ENCODE peak calls at places on chromosome 11, in nine cellular contexts. One of them, this sample, is unnamed.

GRCh38 chr11:128582496-128583366 is 4.6 kb downstream of the ETS1 start:
- DNase-seq in OCI-M1: no peak
- DNase-seq in body of pancreas: no peak
- DNase-seq in hepatic stellate cell: peak
- DNase-seq in Calu3: no peak
- DNase-seq in iris pigment epithelial cell: peak
- DNase-seq in endothelial cell: no peak
- DNase-seq in cerebellar cortex: no peak
- DNase-seq in heart right ventricle: peak
- DNase-seq in this sample: no peak

GRCh38 chr11:8756201-8756600 is 73.6 kb downstream of the RPL27A start:
- DNase-seq in OCI-M1: no peak
- DNase-seq in cerebellar cortex: no peak
- DNase-seq in Calu3: no peak
- DNase-seq in iris pigment epithelial cell: peak
- DNase-seq in endothelial cell: no peak
- DNase-seq in hepatic stellate cell: no peak
- DNase-seq in heart right ventricle: no peak
- DNase-seq in body of pancreas: peak
- DNase-seq in this sample: no peak

GRCh38 chr11:35484435-35484834 is 41.0 kb downstream of the PAMR1 start:
- DNase-seq in iris pigment epithelial cell: peak
- DNase-seq in hepatic stellate cell: no peak
- DNase-seq in endothelial cell: no peak
- DNase-seq in OCI-M1: no peak
- DNase-seq in heart right ventricle: no peak
- DNase-seq in Calu3: no peak
- DNase-seq in body of pancreas: no peak
- DNase-seq in cerebellar cortex: no peak
- DNase-seq in this sample: no peak

GRCh38 chr11:10758959-10759358 is 7.9 kb downstream of the CTR9 start:
- DNase-seq in iris pigment epithelial cell: no peak
- DNase-seq in Calu3: no peak
- DNase-seq in hepatic stellate cell: no peak
- DNase-seq in heart right ventricle: no peak
- DNase-seq in endothelial cell: no peak
- DNase-seq in body of pancreas: no peak
- DNase-seq in OCI-M1: peak
- DNase-seq in cerebellar cortex: no peak
- DNase-seq in this sample: no peak

GRCh38 chr11:64492561-64492960 is 98.5 kb upstream of the SLC22A12 start:
- DNase-seq in hepatic stellate cell: no peak
- DNase-seq in OCI-M1: peak
- DNase-seq in Calu3: no peak
- DNase-seq in cerebellar cortex: no peak
- DNase-seq in body of pancreas: no peak
- DNase-seq in iris pigment epithelial cell: no peak
- DNase-seq in endothelial cell: no peak
- DNase-seq in heart right ventricle: no peak
- DNase-seq in this sample: no peak

GRCh38 chr11:111977141-111978027 is 40.2 kb downstream of the DIXDC1 start:
- DNase-seq in endothelial cell: peak
- DNase-seq in Calu3: peak
- DNase-seq in OCI-M1: no peak
- DNase-seq in iris pigment epithelial cell: peak
- DNase-seq in heart right ventricle: peak
- DNase-seq in body of pancreas: peak
- DNase-seq in hepatic stellate cell: peak
- DNase-seq in cerebellar cortex: peak
- DNase-seq in this sample: peak

GRCh38 chr11:114291847-114292680 is 4.1 kb upstream of the NNMT start:
- DNase-seq in Calu3: no peak
- DNase-seq in cerebellar cortex: no peak
- DNase-seq in hepatic stellate cell: peak
- DNase-seq in OCI-M1: peak
- DNase-seq in body of pancreas: no peak
- DNase-seq in endothelial cell: no peak
- DNase-seq in heart right ventricle: no peak
- DNase-seq in iris pigment epithelial cell: peak
- DNase-seq in this sample: no peak

GRCh38 chr11:69716891-69717747 is 13.3 kb upstream of the FGF19 start:
- DNase-seq in body of pancreas: no peak
- DNase-seq in Calu3: no peak
- DNase-seq in hepatic stellate cell: no peak
- DNase-seq in OCI-M1: no peak
- DNase-seq in cerebellar cortex: no peak
- DNase-seq in heart right ventricle: no peak
- DNase-seq in endothelial cell: no peak
- DNase-seq in iris pigment epithelial cell: no peak
- DNase-seq in this sample: no peak

GRCh38 chr11:8593935-8594909 is at the start of gene STK33:
- DNase-seq in OCI-M1: no peak
- DNase-seq in iris pigment epithelial cell: peak
- DNase-seq in Calu3: peak
- DNase-seq in cerebellar cortex: peak
- DNase-seq in body of pancreas: peak
- DNase-seq in hepatic stellate cell: no peak
- DNase-seq in endothelial cell: peak
- DNase-seq in heart right ventricle: peak
- DNase-seq in this sample: peak

GRCh38 chr11:119266517-119267255 is 50.2 kb downstream of the MCAM start:
- DNase-seq in OCI-M1: no peak
- DNase-seq in cerebellar cortex: no peak
- DNase-seq in heart right ventricle: no peak
- DNase-seq in endothelial cell: no peak
- DNase-seq in body of pancreas: no peak
- DNase-seq in iris pigment epithelial cell: no peak
- DNase-seq in Calu3: no peak
- DNase-seq in hepatic stellate cell: no peak
- DNase-seq in this sample: no peak

GRCh38 chr11:9574806-9575530 is 1.5 kb downstream of the WEE1 start:
- DNase-seq in OCI-M1: peak
- DNase-seq in body of pancreas: peak
- DNase-seq in heart right ventricle: peak
- DNase-seq in hepatic stellate cell: peak
- DNase-seq in endothelial cell: peak
- DNase-seq in Calu3: peak
- DNase-seq in cerebellar cortex: peak
- DNase-seq in iris pigment epithelial cell: peak
- DNase-seq in this sample: peak

GRCh38 chr11:45534132-45534531 is 131.3 kb downstream of the CHST1 start:
- DNase-seq in hepatic stellate cell: no peak
- DNase-seq in cerebellar cortex: no peak
- DNase-seq in OCI-M1: no peak
- DNase-seq in Calu3: no peak
- DNase-seq in iris pigment epithelial cell: no peak
- DNase-seq in body of pancreas: no peak
- DNase-seq in endothelial cell: no peak
- DNase-seq in heart right ventricle: no peak
- DNase-seq in this sample: no peak

GRCh38 chr11:729492-730074 is 17.7 kb upstream of the TALDO1 start:
- DNase-seq in heart right ventricle: no peak
- DNase-seq in cerebellar cortex: no peak
- DNase-seq in endothelial cell: no peak
- DNase-seq in body of pancreas: no peak
- DNase-seq in iris pigment epithelial cell: no peak
- DNase-seq in OCI-M1: no peak
- DNase-seq in hepatic stellate cell: no peak
- DNase-seq in Calu3: no peak
- DNase-seq in this sample: no peak

GRCh38 chr11:74085542-74085892 is 76.6 kb upstream of the UCP3 start:
- DNase-seq in iris pigment epithelial cell: peak
- DNase-seq in hepatic stellate cell: no peak
- DNase-seq in body of pancreas: no peak
- DNase-seq in endothelial cell: no peak
- DNase-seq in heart right ventricle: no peak
- DNase-seq in OCI-M1: peak
- DNase-seq in cerebellar cortex: no peak
- DNase-seq in Calu3: no peak
- DNase-seq in this sample: peak

GRCh38 chr11:72972541-72973128 is 158.4 kb downstream of the ATG16L2 start:
- DNase-seq in iris pigment epithelial cell: peak
- DNase-seq in Calu3: no peak
- DNase-seq in OCI-M1: no peak
- DNase-seq in hepatic stellate cell: peak
- DNase-seq in heart right ventricle: no peak
- DNase-seq in cerebellar cortex: no peak
- DNase-seq in endothelial cell: no peak
- DNase-seq in body of pancreas: no peak
- DNase-seq in this sample: no peak

GRCh38 chr11:59923813-59924212 is 14.4 kb upstream of the OOSP1 start:
- DNase-seq in Calu3: no peak
- DNase-seq in OCI-M1: peak
- DNase-seq in body of pancreas: no peak
- DNase-seq in cerebellar cortex: no peak
- DNase-seq in hepatic stellate cell: no peak
- DNase-seq in iris pigment epithelial cell: no peak
- DNase-seq in endothelial cell: peak
- DNase-seq in heart right ventricle: no peak
- DNase-seq in this sample: no peak

GRCh38 chr11:40797981-40798380 is 661.5 kb downstream of the LRRC4C start:
- DNase-seq in endothelial cell: no peak
- DNase-seq in hepatic stellate cell: no peak
- DNase-seq in body of pancreas: no peak
- DNase-seq in iris pigment epithelial cell: peak
- DNase-seq in OCI-M1: no peak
- DNase-seq in heart right ventricle: no peak
- DNase-seq in Calu3: no peak
- DNase-seq in cerebellar cortex: peak
- DNase-seq in this sample: no peak

GRCh38 chr11:130916910-130917309 is 631 bp upstream of the SNX19 start:
- DNase-seq in cerebellar cortex: peak
- DNase-seq in body of pancreas: no peak
- DNase-seq in iris pigment epithelial cell: no peak
- DNase-seq in heart right ventricle: no peak
- DNase-seq in hepatic stellate cell: no peak
- DNase-seq in OCI-M1: no peak
- DNase-seq in Calu3: no peak
- DNase-seq in endothelial cell: no peak
- DNase-seq in this sample: no peak

GRCh38 chr11:131951146-131951545 is 580.7 kb downstream of the NTM start:
- DNase-seq in Calu3: no peak
- DNase-seq in heart right ventricle: no peak
- DNase-seq in cerebellar cortex: peak
- DNase-seq in OCI-M1: no peak
- DNase-seq in iris pigment epithelial cell: no peak
- DNase-seq in hepatic stellate cell: no peak
- DNase-seq in endothelial cell: no peak
- DNase-seq in body of pancreas: no peak
- DNase-seq in this sample: no peak

GRCh38 chr11:86116386-86116726 is 47.5 kb upstream of the PICALM start:
- DNase-seq in heart right ventricle: no peak
- DNase-seq in endothelial cell: no peak
- DNase-seq in body of pancreas: no peak
- DNase-seq in Calu3: peak
- DNase-seq in hepatic stellate cell: peak
- DNase-seq in iris pigment epithelial cell: peak
- DNase-seq in OCI-M1: no peak
- DNase-seq in cerebellar cortex: no peak
- DNase-seq in this sample: no peak

GRCh38 chr11:45248501-45249011 is 37.6 kb downstream of the SYT13 start:
- DNase-seq in endothelial cell: no peak
- DNase-seq in iris pigment epithelial cell: no peak
- DNase-seq in OCI-M1: no peak
- DNase-seq in body of pancreas: no peak
- DNase-seq in hepatic stellate cell: no peak
- DNase-seq in Calu3: no peak
- DNase-seq in heart right ventricle: no peak
- DNase-seq in cerebellar cortex: no peak
- DNase-seq in this sample: no peak

GRCh38 chr11:108224908-108225786 is 2.3 kb downstream of the ATM start:
- DNase-seq in heart right ventricle: no peak
- DNase-seq in iris pigment epithelial cell: no peak
- DNase-seq in endothelial cell: no peak
- DNase-seq in Calu3: no peak
- DNase-seq in cerebellar cortex: no peak
- DNase-seq in hepatic stellate cell: no peak
- DNase-seq in body of pancreas: no peak
- DNase-seq in OCI-M1: peak
- DNase-seq in this sample: no peak

GRCh38 chr11:129259950-129260349 is 67.8 kb upstream of the ARHGAP32 start:
- DNase-seq in body of pancreas: no peak
- DNase-seq in hepatic stellate cell: no peak
- DNase-seq in iris pigment epithelial cell: no peak
- DNase-seq in OCI-M1: no peak
- DNase-seq in endothelial cell: no peak
- DNase-seq in cerebellar cortex: no peak
- DNase-seq in heart right ventricle: no peak
- DNase-seq in Calu3: no peak
- DNase-seq in this sample: no peak

GRCh38 chr11:74713686-74714085 is 17.5 kb downstream of the CHRDL2 start:
- DNase-seq in Calu3: no peak
- DNase-seq in endothelial cell: no peak
- DNase-seq in hepatic stellate cell: no peak
- DNase-seq in body of pancreas: no peak
- DNase-seq in OCI-M1: no peak
- DNase-seq in iris pigment epithelial cell: no peak
- DNase-seq in cerebellar cortex: no peak
- DNase-seq in heart right ventricle: no peak
- DNase-seq in this sample: no peak

GRCh38 chr11:16346975-16347374 is 9.4 kb downstream of the SOX6 start:
- DNase-seq in iris pigment epithelial cell: peak
- DNase-seq in endothelial cell: no peak
- DNase-seq in cerebellar cortex: no peak
- DNase-seq in heart right ventricle: no peak
- DNase-seq in Calu3: no peak
- DNase-seq in OCI-M1: no peak
- DNase-seq in hepatic stellate cell: peak
- DNase-seq in body of pancreas: no peak
- DNase-seq in this sample: no peak

GRCh38 chr11:92829121-92829520 is 140.3 kb upstream of the MTNR1B start:
- DNase-seq in Calu3: no peak
- DNase-seq in cerebellar cortex: peak
- DNase-seq in OCI-M1: no peak
- DNase-seq in iris pigment epithelial cell: no peak
- DNase-seq in endothelial cell: no peak
- DNase-seq in heart right ventricle: no peak
- DNase-seq in hepatic stellate cell: no peak
- DNase-seq in body of pancreas: no peak
- DNase-seq in this sample: no peak

GRCh38 chr11:97079244-97079643 is 689.4 kb downstream of the JRKL start:
- DNase-seq in iris pigment epithelial cell: no peak
- DNase-seq in body of pancreas: no peak
- DNase-seq in OCI-M1: peak
- DNase-seq in hepatic stellate cell: no peak
- DNase-seq in cerebellar cortex: no peak
- DNase-seq in Calu3: no peak
- DNase-seq in endothelial cell: no peak
- DNase-seq in heart right ventricle: no peak
- DNase-seq in this sample: no peak

GRCh38 chr11:64124147-64124546 is 41.8 kb downstream of the MACROD1 start:
- DNase-seq in hepatic stellate cell: no peak
- DNase-seq in heart right ventricle: no peak
- DNase-seq in Calu3: no peak
- DNase-seq in cerebellar cortex: no peak
- DNase-seq in OCI-M1: peak
- DNase-seq in iris pigment epithelial cell: no peak
- DNase-seq in endothelial cell: no peak
- DNase-seq in body of pancreas: no peak
- DNase-seq in this sample: no peak

GRCh38 chr11:72202571-72202970 is 10.6 kb downstream of the FOLR1 start:
- DNase-seq in cerebellar cortex: no peak
- DNase-seq in Calu3: no peak
- DNase-seq in iris pigment epithelial cell: no peak
- DNase-seq in endothelial cell: no peak
- DNase-seq in hepatic stellate cell: no peak
- DNase-seq in OCI-M1: no peak
- DNase-seq in body of pancreas: no peak
- DNase-seq in heart right ventricle: no peak
- DNase-seq in this sample: no peak

GRCh38 chr11:119100246-119100959 is 1.2 kb downstream of the DPAGT1 start:
- DNase-seq in Calu3: peak
- DNase-seq in body of pancreas: no peak
- DNase-seq in iris pigment epithelial cell: peak
- DNase-seq in cerebellar cortex: peak
- DNase-seq in endothelial cell: no peak
- DNase-seq in OCI-M1: peak
- DNase-seq in hepatic stellate cell: peak
- DNase-seq in heart right ventricle: no peak
- DNase-seq in this sample: no peak

GRCh38 chr11:131418214-131418613 is 47.8 kb downstream of the NTM start:
- DNase-seq in body of pancreas: no peak
- DNase-seq in heart right ventricle: no peak
- DNase-seq in Calu3: no peak
- DNase-seq in cerebellar cortex: no peak
- DNase-seq in endothelial cell: no peak
- DNase-seq in OCI-M1: no peak
- DNase-seq in hepatic stellate cell: no peak
- DNase-seq in iris pigment epithelial cell: no peak
- DNase-seq in this sample: no peak

This sample was measured in adrenal gland.